ENCODE peak calls at places on chromosomes 11 and 22, in eight cellular contexts. One of them, this sample, is unnamed.

GRCh38 chr11:33952805-33953204 is 60.9 kb upstream of the LMO2 start:
- DNase-seq in effector CD4-positive, alpha-beta T cell: no peak
- DNase-seq in NCI-H2171 treated with DMSO at 0.1 percent for 48 hours: no peak
- DNase-seq in IMR-90: no peak
- DNase-seq in activated effector memory CD4-positive, alpha-beta T cell treated with anti-CD3 and anti-CD28 coated beads, Interleukin-2, amount 50 U/mL, for 16 hours: no peak
- DNase-seq in hepatic stellate cell: no peak
- DNase-seq in cardiac muscle cell: no peak
- DNase-seq in progenitor cell of endocrine pancreas: no peak
- DNase-seq in this sample: peak

GRCh38 chr11:126123686-126124085 is 61.0 kb upstream of the CDON start:
- DNase-seq in effector CD4-positive, alpha-beta T cell: no peak
- DNase-seq in NCI-H2171 treated with DMSO at 0.1 percent for 48 hours: no peak
- DNase-seq in IMR-90: no peak
- DNase-seq in activated effector memory CD4-positive, alpha-beta T cell treated with anti-CD3 and anti-CD28 coated beads, Interleukin-2, amount 50 U/mL, for 16 hours: no peak
- DNase-seq in hepatic stellate cell: no peak
- DNase-seq in cardiac muscle cell: no peak
- DNase-seq in progenitor cell of endocrine pancreas: no peak
- DNase-seq in this sample: no peak

GRCh38 chr11:70225629-70226582 is 22.8 kb downstream of the FADD start:
- DNase-seq in effector CD4-positive, alpha-beta T cell: no peak
- DNase-seq in NCI-H2171 treated with DMSO at 0.1 percent for 48 hours: no peak
- DNase-seq in IMR-90: no peak
- DNase-seq in activated effector memory CD4-positive, alpha-beta T cell treated with anti-CD3 and anti-CD28 coated beads, Interleukin-2, amount 50 U/mL, for 16 hours: no peak
- DNase-seq in hepatic stellate cell: no peak
- DNase-seq in cardiac muscle cell: no peak
- DNase-seq in progenitor cell of endocrine pancreas: no peak
- DNase-seq in this sample: no peak

GRCh38 chr11:19723572-19724342 is 11.1 kb downstream of the NAV2 start:
- DNase-seq in effector CD4-positive, alpha-beta T cell: no peak
- DNase-seq in NCI-H2171 treated with DMSO at 0.1 percent for 48 hours: peak
- DNase-seq in IMR-90: peak
- DNase-seq in activated effector memory CD4-positive, alpha-beta T cell treated with anti-CD3 and anti-CD28 coated beads, Interleukin-2, amount 50 U/mL, for 16 hours: peak
- DNase-seq in hepatic stellate cell: no peak
- DNase-seq in cardiac muscle cell: no peak
- DNase-seq in progenitor cell of endocrine pancreas: no peak
- DNase-seq in this sample: no peak

GRCh38 chr11:110093407-110094297 is 460 bp downstream of the ZC3H12C start:
- DNase-seq in effector CD4-positive, alpha-beta T cell: no peak
- DNase-seq in NCI-H2171 treated with DMSO at 0.1 percent for 48 hours: peak
- DNase-seq in IMR-90: peak
- DNase-seq in activated effector memory CD4-positive, alpha-beta T cell treated with anti-CD3 and anti-CD28 coated beads, Interleukin-2, amount 50 U/mL, for 16 hours: no peak
- DNase-seq in hepatic stellate cell: peak
- DNase-seq in cardiac muscle cell: peak
- DNase-seq in progenitor cell of endocrine pancreas: peak
- DNase-seq in this sample: no peak

GRCh38 chr11:36441610-36442208 is 68.4 kb downstream of the TRAF6 start:
- DNase-seq in effector CD4-positive, alpha-beta T cell: no peak
- DNase-seq in NCI-H2171 treated with DMSO at 0.1 percent for 48 hours: no peak
- DNase-seq in IMR-90: no peak
- DNase-seq in activated effector memory CD4-positive, alpha-beta T cell treated with anti-CD3 and anti-CD28 coated beads, Interleukin-2, amount 50 U/mL, for 16 hours: no peak
- DNase-seq in hepatic stellate cell: no peak
- DNase-seq in cardiac muscle cell: no peak
- DNase-seq in progenitor cell of endocrine pancreas: no peak
- DNase-seq in this sample: no peak

GRCh38 chr11:88313441-88313840 is 24.1 kb downstream of the CTSC start:
- DNase-seq in effector CD4-positive, alpha-beta T cell: no peak
- DNase-seq in NCI-H2171 treated with DMSO at 0.1 percent for 48 hours: no peak
- DNase-seq in IMR-90: peak
- DNase-seq in activated effector memory CD4-positive, alpha-beta T cell treated with anti-CD3 and anti-CD28 coated beads, Interleukin-2, amount 50 U/mL, for 16 hours: no peak
- DNase-seq in hepatic stellate cell: no peak
- DNase-seq in cardiac muscle cell: no peak
- DNase-seq in progenitor cell of endocrine pancreas: no peak
- DNase-seq in this sample: no peak

GRCh38 chr11:68402355-68403031 is 58.1 kb upstream of the PPP6R3 start:
- DNase-seq in effector CD4-positive, alpha-beta T cell: no peak
- DNase-seq in NCI-H2171 treated with DMSO at 0.1 percent for 48 hours: no peak
- DNase-seq in IMR-90: no peak
- DNase-seq in activated effector memory CD4-positive, alpha-beta T cell treated with anti-CD3 and anti-CD28 coated beads, Interleukin-2, amount 50 U/mL, for 16 hours: no peak
- DNase-seq in hepatic stellate cell: no peak
- DNase-seq in cardiac muscle cell: no peak
- DNase-seq in progenitor cell of endocrine pancreas: no peak
- DNase-seq in this sample: no peak

GRCh38 chr11:27505781-27506180 is 788 bp downstream of the LIN7C start:
- DNase-seq in effector CD4-positive, alpha-beta T cell: no peak
- DNase-seq in NCI-H2171 treated with DMSO at 0.1 percent for 48 hours: peak
- DNase-seq in IMR-90: peak
- DNase-seq in activated effector memory CD4-positive, alpha-beta T cell treated with anti-CD3 and anti-CD28 coated beads, Interleukin-2, amount 50 U/mL, for 16 hours: no peak
- DNase-seq in hepatic stellate cell: no peak
- DNase-seq in cardiac muscle cell: no peak
- DNase-seq in progenitor cell of endocrine pancreas: no peak
- DNase-seq in this sample: no peak

GRCh38 chr22:44640618-44641155 is 61.3 kb upstream of the PRR5 start:
- DNase-seq in effector CD4-positive, alpha-beta T cell: no peak
- DNase-seq in NCI-H2171 treated with DMSO at 0.1 percent for 48 hours: no peak
- DNase-seq in IMR-90: no peak
- DNase-seq in activated effector memory CD4-positive, alpha-beta T cell treated with anti-CD3 and anti-CD28 coated beads, Interleukin-2, amount 50 U/mL, for 16 hours: no peak
- DNase-seq in hepatic stellate cell: no peak
- DNase-seq in cardiac muscle cell: no peak
- DNase-seq in progenitor cell of endocrine pancreas: no peak
- DNase-seq in this sample: no peak

GRCh38 chr11:131875611-131876010 is 505.2 kb downstream of the NTM start:
- DNase-seq in effector CD4-positive, alpha-beta T cell: no peak
- DNase-seq in NCI-H2171 treated with DMSO at 0.1 percent for 48 hours: no peak
- DNase-seq in IMR-90: peak
- DNase-seq in activated effector memory CD4-positive, alpha-beta T cell treated with anti-CD3 and anti-CD28 coated beads, Interleukin-2, amount 50 U/mL, for 16 hours: no peak
- DNase-seq in hepatic stellate cell: no peak
- DNase-seq in cardiac muscle cell: no peak
- DNase-seq in progenitor cell of endocrine pancreas: no peak
- DNase-seq in this sample: no peak

GRCh38 chr22:37218771-37219411 is 6.6 kb upstream of the SSTR3 start:
- DNase-seq in effector CD4-positive, alpha-beta T cell: peak
- DNase-seq in NCI-H2171 treated with DMSO at 0.1 percent for 48 hours: peak
- DNase-seq in IMR-90: no peak
- DNase-seq in activated effector memory CD4-positive, alpha-beta T cell treated with anti-CD3 and anti-CD28 coated beads, Interleukin-2, amount 50 U/mL, for 16 hours: peak
- DNase-seq in hepatic stellate cell: no peak
- DNase-seq in cardiac muscle cell: no peak
- DNase-seq in progenitor cell of endocrine pancreas: no peak
- DNase-seq in this sample: no peak

GRCh38 chr22:37416806-37417205 is 10.5 kb downstream of the ELFN2 start:
- DNase-seq in effector CD4-positive, alpha-beta T cell: no peak
- DNase-seq in NCI-H2171 treated with DMSO at 0.1 percent for 48 hours: peak
- DNase-seq in IMR-90: no peak
- DNase-seq in activated effector memory CD4-positive, alpha-beta T cell treated with anti-CD3 and anti-CD28 coated beads, Interleukin-2, amount 50 U/mL, for 16 hours: no peak
- DNase-seq in hepatic stellate cell: no peak
- DNase-seq in cardiac muscle cell: peak
- DNase-seq in progenitor cell of endocrine pancreas: no peak
- DNase-seq in this sample: no peak

GRCh38 chr11:76824980-76825725 is 35.6 kb upstream of the ACER3 start:
- DNase-seq in effector CD4-positive, alpha-beta T cell: no peak
- DNase-seq in NCI-H2171 treated with DMSO at 0.1 percent for 48 hours: no peak
- DNase-seq in IMR-90: peak
- DNase-seq in activated effector memory CD4-positive, alpha-beta T cell treated with anti-CD3 and anti-CD28 coated beads, Interleukin-2, amount 50 U/mL, for 16 hours: no peak
- DNase-seq in hepatic stellate cell: no peak
- DNase-seq in cardiac muscle cell: no peak
- DNase-seq in progenitor cell of endocrine pancreas: no peak
- DNase-seq in this sample: no peak

GRCh38 chr11:31325162-31325561 is 44.4 kb downstream of the DCDC1 start:
- DNase-seq in effector CD4-positive, alpha-beta T cell: no peak
- DNase-seq in NCI-H2171 treated with DMSO at 0.1 percent for 48 hours: no peak
- DNase-seq in IMR-90: peak
- DNase-seq in activated effector memory CD4-positive, alpha-beta T cell treated with anti-CD3 and anti-CD28 coated beads, Interleukin-2, amount 50 U/mL, for 16 hours: no peak
- DNase-seq in hepatic stellate cell: peak
- DNase-seq in cardiac muscle cell: no peak
- DNase-seq in progenitor cell of endocrine pancreas: no peak
- DNase-seq in this sample: no peak

GRCh38 chr11:114280696-114281095 is 15.5 kb upstream of the NNMT start:
- DNase-seq in effector CD4-positive, alpha-beta T cell: no peak
- DNase-seq in NCI-H2171 treated with DMSO at 0.1 percent for 48 hours: peak
- DNase-seq in IMR-90: peak
- DNase-seq in activated effector memory CD4-positive, alpha-beta T cell treated with anti-CD3 and anti-CD28 coated beads, Interleukin-2, amount 50 U/mL, for 16 hours: no peak
- DNase-seq in hepatic stellate cell: peak
- DNase-seq in cardiac muscle cell: peak
- DNase-seq in progenitor cell of endocrine pancreas: peak
- DNase-seq in this sample: peak

GRCh38 chr11:67318239-67318555 is 14.9 kb downstream of the SSH3 start:
- DNase-seq in effector CD4-positive, alpha-beta T cell: no peak
- DNase-seq in NCI-H2171 treated with DMSO at 0.1 percent for 48 hours: no peak
- DNase-seq in IMR-90: no peak
- DNase-seq in activated effector memory CD4-positive, alpha-beta T cell treated with anti-CD3 and anti-CD28 coated beads, Interleukin-2, amount 50 U/mL, for 16 hours: no peak
- DNase-seq in hepatic stellate cell: no peak
- DNase-seq in cardiac muscle cell: no peak
- DNase-seq in progenitor cell of endocrine pancreas: no peak
- DNase-seq in this sample: no peak

GRCh38 chr22:39808087-39808486 is 85.5 kb downstream of the ENTHD1 start:
- DNase-seq in effector CD4-positive, alpha-beta T cell: peak
- DNase-seq in NCI-H2171 treated with DMSO at 0.1 percent for 48 hours: no peak
- DNase-seq in IMR-90: peak
- DNase-seq in activated effector memory CD4-positive, alpha-beta T cell treated with anti-CD3 and anti-CD28 coated beads, Interleukin-2, amount 50 U/mL, for 16 hours: peak
- DNase-seq in hepatic stellate cell: no peak
- DNase-seq in cardiac muscle cell: no peak
- DNase-seq in progenitor cell of endocrine pancreas: no peak
- DNase-seq in this sample: peak